ENCODE peak calls at places on chromosomes 13 and 19, in nine cellular contexts. H is esophagus squamous epithelium, T is tibial nerve, U is K562, J is uterus, G is ovary, D is HCT116, V is adrenal gland, B is H1. N is an unnamed sample.
A peak's percentile ranks its signal among the peaks of the same experiment; 100 is the strongest.

GRCh38 chr19:56727731-56728130 is 56.2 kb upstream of the ZNF835 start:
- DNase-seq in U (no peak), J (no peak), G (no peak), D (no peak), T (no peak), V (no peak), B (no peak), H (no peak), N (no peak)

GRCh38 chr19:49746206-49746958 is 16.7 kb downstream of the TSKS start:
- DNase-seq in H (no peak), V (peak; percentile 57), J (peak; percentile 51), D (peak; percentile 90), B (peak; percentile 97), U (peak; percentile 100), T (no peak), G (peak; percentile 63), N (peak; percentile 81)

GRCh38 chr13:26557393-26558073 is at the start of gene WASF3:
- DNase-seq in V (peak; percentile 96), B (peak; percentile 73), H (no peak), G (peak; percentile 94), D (peak; percentile 38), T (peak; percentile 80), U (peak; percentile 93), J (peak; percentile 95), N (peak; percentile 95)

GRCh38 chr19:11574689-11575088 is 2.8 kb downstream of the ACP5 start:
- DNase-seq in J (no peak), V (no peak), U (no peak), T (no peak), G (no peak), D (no peak), B (no peak), H (no peak), N (no peak)

GRCh38 chr19:30406220-30406944 is 34.2 kb downstream of the ZNF536 start:
- DNase-seq in B (no peak), H (no peak), T (no peak), J (no peak), V (peak; percentile 71), G (no peak), D (no peak), U (peak; percentile 15), N (no peak)

GRCh38 chr19:46533085-46534081 is 37.7 kb upstream of the PNMA8B start:
- DNase-seq in V (no peak), J (no peak), D (no peak), T (no peak), B (no peak), H (no peak), U (no peak), G (no peak), N (no peak)

GRCh38 chr19:34365463-34366401 is 736 bp downstream of the GPI start:
- DNase-seq in V (peak; percentile 78), J (peak; percentile 35), H (no peak), D (no peak), U (peak; percentile 64), G (peak; percentile 24), B (no peak), T (no peak), N (no peak)

GRCh38 chr13:67421475-67421874 is 191.3 kb upstream of the PCDH9 start:
- DNase-seq in B (no peak), J (no peak), H (no peak), V (no peak), U (no peak), G (no peak), T (no peak), D (no peak), N (no peak)

GRCh38 chr19:48501961-48502719 is 9.5 kb downstream of the LMTK3 start:
- DNase-seq in H (peak; percentile 61), G (no peak), V (peak; percentile 85), T (no peak), D (peak; percentile 99), B (peak; percentile 100), J (peak; percentile 21), U (peak; percentile 96), N (peak; percentile 92)

GRCh38 chr19:52296400-52296772 is 583 bp upstream of the ZNF480 start:
- DNase-seq in U (peak; percentile 12), V (no peak), G (no peak), T (no peak), D (no peak), H (no peak), B (no peak), J (no peak), N (no peak)

GRCh38 chr13:40251343-40252032 is 415.0 kb downstream of the FOXO1 start:
- DNase-seq in V (no peak), J (no peak), T (no peak), U (no peak), H (no peak), D (no peak), G (no peak), B (no peak), N (no peak)

GRCh38 chr13:40403509-40404241 is 262.8 kb downstream of the FOXO1 start:
- DNase-seq in H (no peak), V (no peak), G (no peak), D (no peak), U (no peak), T (no peak), J (no peak), B (no peak), N (no peak)

GRCh38 chr13:90615767-90616166 is 731.7 kb upstream of the MIR17HG start:
- DNase-seq in V (no peak), T (no peak), J (no peak), U (no peak), D (no peak), G (no peak), B (no peak), H (no peak), N (no peak)

GRCh38 chr13:113205428-113205931 is 3.0 kb downstream of the PCID2 start:
- DNase-seq in D (no peak), J (no peak), G (no peak), B (no peak), U (no peak), H (no peak), T (no peak), V (no peak), N (no peak)

GRCh38 chr13:54226866-54227265 is 1198.3 kb downstream of the OLFM4 start:
- DNase-seq in D (no peak), H (no peak), B (no peak), G (no peak), V (no peak), U (no peak), T (no peak), J (no peak), N (no peak)

GRCh38 chr19:35555301-35556005 is 8.0 kb downstream of the ATP4A start:
- DNase-seq in T (no peak), J (no peak), D (peak; percentile 40), U (peak; percentile 69), V (no peak), H (no peak), B (no peak), G (no peak), N (no peak)

GRCh38 chr13:59914556-59914955 is 249.2 kb downstream of the DIAPH3 start:
- DNase-seq in T (no peak), G (no peak), U (no peak), B (no peak), V (no peak), J (no peak), H (no peak), D (no peak), N (no peak)

GRCh38 chr13:112616586-112617381 is 28.8 kb upstream of the TUBGCP3 start:
- DNase-seq in T (no peak), B (no peak), V (peak; percentile 30), U (peak; percentile 34), H (no peak), D (peak; percentile 55), G (no peak), J (no peak), N (no peak)

GRCh38 chr13:57311009-57311586 is 144.1 kb downstream of the PRR20E start:
- DNase-seq in U (no peak), D (no peak), T (no peak), H (no peak), V (no peak), J (no peak), B (peak; percentile 10), G (no peak), N (no peak)

GRCh38 chr13:112510002-112510780 is 77.8 kb downstream of the TUBGCP3 start:
- DNase-seq in H (no peak), J (no peak), G (no peak), D (peak; percentile 53), U (peak; percentile 24), T (no peak), V (peak; percentile 46), B (peak; percentile 53), N (no peak)

DNA sequence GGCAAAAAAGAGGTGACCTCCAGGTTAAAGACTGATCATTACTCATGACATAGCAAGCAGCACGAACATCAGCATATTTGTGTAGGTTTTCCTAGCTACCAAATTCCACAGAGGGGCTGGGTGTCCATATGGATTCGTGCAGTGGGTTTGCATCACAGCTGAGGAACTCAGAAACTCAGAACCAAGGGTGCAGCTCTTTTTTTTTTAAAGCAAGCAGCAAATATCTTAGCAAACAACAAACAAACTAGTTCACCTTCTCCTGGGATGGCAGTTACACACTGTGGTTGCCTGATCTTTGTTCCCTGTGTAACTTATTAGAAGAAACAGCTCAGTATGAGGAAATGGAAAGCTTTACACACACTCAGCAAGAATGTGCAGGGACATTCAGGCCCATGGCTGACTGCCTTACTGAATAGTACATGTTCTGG is 4.1 kb downstream of the NDFIP2 start:
- DNase-seq in H (no peak), V (peak; percentile 54), T (no peak), D (no peak), J (no peak), B (no peak), U (no peak), G (no peak), N (no peak)
- H3K27ac ChIP-seq in H (peak overlapping the region; percentile 94), V (no peak overlapping the region), T (no peak overlapping the region), D (no peak overlapping the region), J (no peak overlapping the region), B (no peak overlapping the region), U (peak overlapping the region; percentile 14), G (no peak overlapping the region), N (peak overlapping the region; percentile 83)

GRCh38 chr19:53900191-53900860 is 8.8 kb upstream of the CACNG7 start:
- DNase-seq in U (no peak), H (no peak), D (no peak), B (no peak), T (no peak), V (no peak), G (no peak), J (no peak), N (no peak)
- H3K27me3 ChIP-seq in U (peaks cover 31% of the 10 kb centered on the region), H (no peaks in the 10 kb centered on the region), D (peaks cover 9% of the 10 kb centered on the region), B (peaks cover 3% of the 10 kb centered on the region), T (peaks cover 47% of the 10 kb centered on the region), V (peaks cover 20% of the 10 kb centered on the region), G (no peaks in the 10 kb centered on the region), J (no peaks in the 10 kb centered on the region), N (peaks cover 66% of the 10 kb centered on the region)

DNA sequence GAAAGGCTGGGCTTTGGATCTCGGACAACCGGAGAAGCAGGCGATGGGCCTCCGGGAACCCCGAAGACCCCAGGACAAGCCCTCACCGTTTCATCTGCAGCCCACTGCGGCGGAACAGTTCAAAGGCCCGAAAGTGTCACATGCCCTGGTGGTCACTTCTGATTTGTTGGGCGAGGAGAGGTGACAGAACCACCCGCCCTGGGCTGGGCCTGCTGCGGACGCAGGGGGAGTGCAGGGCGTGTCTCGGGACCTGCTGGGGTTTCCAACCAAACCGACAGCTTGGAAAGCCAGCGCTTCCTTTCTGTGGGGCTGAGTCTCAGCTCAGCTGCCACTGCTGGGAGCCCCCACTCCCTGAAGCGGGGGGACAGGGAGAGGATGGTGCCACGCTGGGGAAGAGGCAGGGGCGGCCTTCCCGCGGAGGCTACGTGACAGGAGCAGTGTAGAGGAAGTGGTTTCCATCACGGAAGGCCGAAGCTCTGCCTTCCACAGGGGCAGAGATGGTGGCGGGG is 22.8 kb upstream of the ZBTB7A start:
- DNase-seq in T (no peak), B (no peak), V (no peak), H (no peak), G (no peak), D (no peak), J (no peak), U (no peak), N (no peak)
- TF ChIP-seq POLR2A in T (no peak), B (no peak), V (no peak), H (no peak), G (no peak), D (no peak), J (no peak), U (peak; percentile 36), N (no peak)

GRCh38 chr19:4639531-4640246 is 373 bp downstream of the TNFAIP8L1 start:
- DNase-seq in V (no peak), G (peak; percentile 54), J (peak; percentile 53), T (no peak), H (no peak), B (no peak), D (no peak), U (peak; percentile 29), N (no peak)
- H3K27ac ChIP-seq in V (peak overlapping the region; percentile 59), G (peak overlapping the region; percentile 1), J (peak overlapping the region; percentile 66), T (peak overlapping the region; percentile 84), H (peak overlapping the region; percentile 84), B (no peak overlapping the region), D (peak overlapping the region; percentile 82), U (peak overlapping the region; percentile 59), N (no peak overlapping the region)